ENCODE peak calls at places on chromosomes 4 and X, in seven cellular contexts. One of them, this sample, is unnamed.
A peak's percentile ranks its signal among the peaks of the same experiment; 100 is the strongest.

GRCh38 chr4:116358633-116359222 is 726.6 kb downstream of the TRAM1L1 start:
- DNase-seq in GM12878: peak; percentile 44
- DNase-seq in H1: peak; percentile 64
- DNase-seq in SK-N-SH: peak; percentile 15
- DNase-seq in K562: peak; percentile 24
- DNase-seq in HepG2: peak; percentile 82
- DNase-seq in HCT116: peak; percentile 52
- DNase-seq in this sample: peak; percentile 85

GRCh38 chrX:47797084-47797483 is 39.6 kb upstream of the ZNF81 start:
- DNase-seq in GM12878: no peak
- DNase-seq in H1: no peak
- DNase-seq in SK-N-SH: no peak
- DNase-seq in K562: no peak
- DNase-seq in HepG2: no peak
- DNase-seq in HCT116: no peak
- DNase-seq in this sample: no peak

GRCh38 chr4:139084425-139085093 is 69.0 kb downstream of the NOCT start:
- DNase-seq in GM12878: peak; percentile 16
- DNase-seq in H1: no peak
- DNase-seq in SK-N-SH: peak; percentile 91
- DNase-seq in K562: peak; percentile 78
- DNase-seq in HepG2: peak; percentile 2
- DNase-seq in HCT116: no peak
- DNase-seq in this sample: peak; percentile 37

GRCh38 chr4:77082886-77083608 is 7.3 kb upstream of the CCNI start:
- DNase-seq in GM12878: no peak
- DNase-seq in H1: no peak
- DNase-seq in SK-N-SH: no peak
- DNase-seq in K562: no peak
- DNase-seq in HepG2: no peak
- DNase-seq in HCT116: no peak
- DNase-seq in this sample: no peak

GRCh38 chr4:53713296-53713695 is 122.0 kb upstream of the LNX1 start:
- DNase-seq in GM12878: no peak
- DNase-seq in H1: no peak
- DNase-seq in SK-N-SH: no peak
- DNase-seq in K562: no peak
- DNase-seq in HepG2: no peak
- DNase-seq in HCT116: no peak
- DNase-seq in this sample: no peak

GRCh38 chrX:12319955-12320354 is 181.7 kb downstream of the FRMPD4 start:
- DNase-seq in GM12878: no peak
- DNase-seq in H1: no peak
- DNase-seq in SK-N-SH: no peak
- DNase-seq in K562: no peak
- DNase-seq in HepG2: no peak
- DNase-seq in HCT116: no peak
- DNase-seq in this sample: no peak

GRCh38 chrX:119492463-119492862 is 24.2 kb downstream of the SLC25A5 start:
- DNase-seq in GM12878: no peak
- DNase-seq in H1: no peak
- DNase-seq in SK-N-SH: no peak
- DNase-seq in K562: no peak
- DNase-seq in HepG2: no peak
- DNase-seq in HCT116: no peak
- DNase-seq in this sample: no peak

GRCh38 chrX:77014655-77015377 is 432.4 kb upstream of the FGF16 start:
- DNase-seq in GM12878: no peak
- DNase-seq in H1: no peak
- DNase-seq in SK-N-SH: peak; percentile 11
- DNase-seq in K562: no peak
- DNase-seq in HepG2: peak; percentile 74
- DNase-seq in HCT116: no peak
- DNase-seq in this sample: no peak

GRCh38 chrX:40109288-40110008 is 11.7 kb upstream of the BCOR start:
- DNase-seq in GM12878: no peak
- DNase-seq in H1: no peak
- DNase-seq in SK-N-SH: peak; percentile 68
- DNase-seq in K562: no peak
- DNase-seq in HepG2: peak; percentile 49
- DNase-seq in HCT116: no peak
- DNase-seq in this sample: peak; percentile 77

GRCh38 chr4:119861731-119862130 is 204.9 kb downstream of the MAD2L1 start:
- DNase-seq in GM12878: no peak
- DNase-seq in H1: no peak
- DNase-seq in SK-N-SH: no peak
- DNase-seq in K562: no peak
- DNase-seq in HepG2: no peak
- DNase-seq in HCT116: no peak
- DNase-seq in this sample: no peak

GRCh38 chrX:148741441-148741840 is 241.0 kb downstream of the AFF2 start:
- DNase-seq in GM12878: no peak
- DNase-seq in H1: peak; percentile 1
- DNase-seq in SK-N-SH: no peak
- DNase-seq in K562: no peak
- DNase-seq in HepG2: no peak
- DNase-seq in HCT116: no peak
- DNase-seq in this sample: no peak

GRCh38 chr4:118120120-118120760 is 86.0 kb downstream of the NDST3 start:
- DNase-seq in GM12878: no peak
- DNase-seq in H1: no peak
- DNase-seq in SK-N-SH: no peak
- DNase-seq in K562: no peak
- DNase-seq in HepG2: no peak
- DNase-seq in HCT116: no peak
- DNase-seq in this sample: no peak

GRCh38 chr4:110781944-110782343 is 159.1 kb upstream of the PITX2 start:
- DNase-seq in GM12878: no peak
- DNase-seq in H1: no peak
- DNase-seq in SK-N-SH: no peak
- DNase-seq in K562: no peak
- DNase-seq in HepG2: no peak
- DNase-seq in HCT116: no peak
- DNase-seq in this sample: no peak

GRCh38 chr4:85829276-85830051 is 354.5 kb downstream of the ARHGAP24 start:
- DNase-seq in GM12878: no peak
- DNase-seq in H1: no peak
- DNase-seq in SK-N-SH: no peak
- DNase-seq in K562: no peak
- DNase-seq in HepG2: no peak
- DNase-seq in HCT116: no peak
- DNase-seq in this sample: no peak

GRCh38 chr4:92654084-92654483 is 350.3 kb downstream of the GRID2 start:
- DNase-seq in GM12878: no peak
- DNase-seq in H1: no peak
- DNase-seq in SK-N-SH: no peak
- DNase-seq in K562: no peak
- DNase-seq in HepG2: no peak
- DNase-seq in HCT116: no peak
- DNase-seq in this sample: no peak

GRCh38 chrX:9604908-9605306 is 140.0 kb downstream of the TBL1X start:
- DNase-seq in GM12878: no peak
- DNase-seq in H1: no peak
- DNase-seq in SK-N-SH: no peak
- DNase-seq in K562: no peak
- DNase-seq in HepG2: no peak
- DNase-seq in HCT116: no peak
- DNase-seq in this sample: no peak

GRCh38 chrX:151228935-151229334 is 52.6 kb downstream of the GPR50 start:
- DNase-seq in GM12878: no peak
- DNase-seq in H1: no peak
- DNase-seq in SK-N-SH: no peak
- DNase-seq in K562: no peak
- DNase-seq in HepG2: no peak
- DNase-seq in HCT116: no peak
- DNase-seq in this sample: no peak

GRCh38 chr4:39928538-39928937 is 49.2 kb downstream of the PDS5A start:
- DNase-seq in GM12878: no peak
- DNase-seq in H1: no peak
- DNase-seq in SK-N-SH: no peak
- DNase-seq in K562: no peak
- DNase-seq in HepG2: no peak
- DNase-seq in HCT116: no peak
- DNase-seq in this sample: no peak

GRCh38 chrX:291411-291901 is 10.3 kb downstream of the PLCXD1 start:
- DNase-seq in GM12878: no peak
- DNase-seq in H1: no peak
- DNase-seq in SK-N-SH: no peak
- DNase-seq in K562: no peak
- DNase-seq in HepG2: no peak
- DNase-seq in HCT116: no peak
- DNase-seq in this sample: no peak

GRCh38 chr4:123506311-123506685 is 109.7 kb downstream of the SPRY1 start:
- DNase-seq in GM12878: no peak
- DNase-seq in H1: no peak
- DNase-seq in SK-N-SH: no peak
- DNase-seq in K562: no peak
- DNase-seq in HepG2: no peak
- DNase-seq in HCT116: no peak
- DNase-seq in this sample: no peak

GRCh38 chrX:12115377-12115776 is 22.9 kb upstream of the FRMPD4 start:
- DNase-seq in GM12878: no peak
- DNase-seq in H1: no peak
- DNase-seq in SK-N-SH: no peak
- DNase-seq in K562: peak; percentile 11
- DNase-seq in HepG2: no peak
- DNase-seq in HCT116: no peak
- DNase-seq in this sample: no peak

GRCh38 chrX:133781174-133781573 is 204.2 kb downstream of the GPC3 start:
- DNase-seq in GM12878: no peak
- DNase-seq in H1: no peak
- DNase-seq in SK-N-SH: no peak
- DNase-seq in K562: no peak
- DNase-seq in HepG2: no peak
- DNase-seq in HCT116: no peak
- DNase-seq in this sample: no peak

GRCh38 chr4:24778427-24779225 is 16.7 kb upstream of the SOD3 start:
- DNase-seq in GM12878: no peak
- DNase-seq in H1: no peak
- DNase-seq in SK-N-SH: no peak
- DNase-seq in K562: no peak
- DNase-seq in HepG2: no peak
- DNase-seq in HCT116: no peak
- DNase-seq in this sample: no peak

GRCh38 chr4:8913121-8913857 is 41.6 kb upstream of the HMX1 start:
- DNase-seq in GM12878: no peak
- DNase-seq in H1: no peak
- DNase-seq in SK-N-SH: peak; percentile 8
- DNase-seq in K562: peak; percentile 2
- DNase-seq in HepG2: no peak
- DNase-seq in HCT116: no peak
- DNase-seq in this sample: no peak

GRCh38 chrX:1221296-1221845 is 8.9 kb upstream of the CRLF2 start:
- DNase-seq in GM12878: no peak
- DNase-seq in H1: no peak
- DNase-seq in SK-N-SH: no peak
- DNase-seq in K562: no peak
- DNase-seq in HepG2: no peak
- DNase-seq in HCT116: no peak
- DNase-seq in this sample: no peak

GRCh38 chr4:1604181-1604705 is 79.9 kb downstream of the FAM53A start:
- DNase-seq in GM12878: no peak
- DNase-seq in H1: no peak
- DNase-seq in SK-N-SH: no peak
- DNase-seq in K562: no peak
- DNase-seq in HepG2: no peak
- DNase-seq in HCT116: no peak
- DNase-seq in this sample: no peak

GRCh38 chr4:147546341-147546740 is 65.4 kb downstream of the EDNRA start:
- DNase-seq in GM12878: no peak
- DNase-seq in H1: no peak
- DNase-seq in SK-N-SH: no peak
- DNase-seq in K562: no peak
- DNase-seq in HepG2: no peak
- DNase-seq in HCT116: no peak
- DNase-seq in this sample: no peak

GRCh38 chr4:38894340-38894982 is 26.9 kb downstream of the FAM114A1 start:
- DNase-seq in GM12878: no peak
- DNase-seq in H1: no peak
- DNase-seq in SK-N-SH: no peak
- DNase-seq in K562: no peak
- DNase-seq in HepG2: no peak
- DNase-seq in HCT116: no peak
- DNase-seq in this sample: no peak

GRCh38 chr4:109730294-109731051 is 603 bp upstream of the PLA2G12A start:
- DNase-seq in GM12878: peak; percentile 13
- DNase-seq in H1: peak; percentile 17
- DNase-seq in SK-N-SH: peak; percentile 59
- DNase-seq in K562: no peak
- DNase-seq in HepG2: no peak
- DNase-seq in HCT116: no peak
- DNase-seq in this sample: peak; percentile 58

DNA sequence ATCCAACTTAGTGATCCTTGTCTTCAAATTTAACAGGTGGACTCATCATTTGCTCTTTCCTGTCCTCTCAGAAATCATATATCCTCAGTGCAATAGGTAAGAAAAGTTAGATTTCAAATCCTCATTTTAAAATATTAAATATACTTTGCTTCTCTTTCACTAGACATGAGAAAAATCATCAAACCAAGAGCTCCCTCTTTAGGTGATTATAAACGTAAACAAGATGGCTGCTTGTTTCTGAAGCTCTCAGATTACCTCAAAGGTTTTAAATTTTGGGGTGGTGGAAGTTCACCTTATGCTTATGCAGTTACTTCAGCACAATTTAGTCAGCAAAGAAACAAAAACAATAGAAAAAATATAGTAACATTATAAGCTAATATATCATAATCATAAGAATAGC is 27.3 kb downstream of the CSN3 start:
- DNase-seq in GM12878: no peak
- DNase-seq in H1: no peak
- DNase-seq in SK-N-SH: peak; percentile 2
- DNase-seq in K562: no peak
- DNase-seq in HepG2: peak; percentile 10
- DNase-seq in HCT116: peak; percentile 23
- DNase-seq in this sample: peak; percentile 4
- TF ChIP-seq JUND in GM12878: no peak
- TF ChIP-seq JUND in H1: no peak
- TF ChIP-seq JUND in SK-N-SH: no peak
- TF ChIP-seq JUND in K562: no peak
- TF ChIP-seq JUND in HepG2: no peak
- TF ChIP-seq JUND in HCT116: no peak
- TF ChIP-seq JUND in this sample: no peak

GRCh38 chrX:155215443-155216178 is 649 bp upstream of the VBP1 start:
- DNase-seq in GM12878: no peak
- DNase-seq in H1: no peak
- DNase-seq in SK-N-SH: no peak
- DNase-seq in K562: no peak
- DNase-seq in HepG2: no peak
- DNase-seq in HCT116: no peak
- DNase-seq in this sample: no peak
- TF ChIP-seq JUND in GM12878: no peak
- TF ChIP-seq JUND in H1: no peak
- TF ChIP-seq JUND in SK-N-SH: no peak
- TF ChIP-seq JUND in K562: no peak
- TF ChIP-seq JUND in HepG2: no peak
- TF ChIP-seq JUND in HCT116: no peak
- TF ChIP-seq JUND in this sample: no peak

GRCh38 chrX:45818913-45819312 is 618.2 kb upstream of the DIPK2B start:
- DNase-seq in GM12878: no peak
- DNase-seq in H1: no peak
- DNase-seq in SK-N-SH: no peak
- DNase-seq in K562: no peak
- DNase-seq in HepG2: no peak
- DNase-seq in HCT116: no peak
- DNase-seq in this sample: no peak
- TF ChIP-seq JUND in GM12878: no peak
- TF ChIP-seq JUND in H1: no peak
- TF ChIP-seq JUND in SK-N-SH: no peak
- TF ChIP-seq JUND in K562: no peak
- TF ChIP-seq JUND in HepG2: no peak
- TF ChIP-seq JUND in HCT116: no peak
- TF ChIP-seq JUND in this sample: no peak

GRCh38 chr4:15769202-15769601 is 8.9 kb upstream of the CD38 start:
- DNase-seq in GM12878: no peak
- DNase-seq in H1: no peak
- DNase-seq in SK-N-SH: no peak
- DNase-seq in K562: no peak
- DNase-seq in HepG2: no peak
- DNase-seq in HCT116: no peak
- DNase-seq in this sample: no peak
- TF ChIP-seq JUND in GM12878: no peak
- TF ChIP-seq JUND in H1: no peak
- TF ChIP-seq JUND in SK-N-SH: no peak
- TF ChIP-seq JUND in K562: no peak
- TF ChIP-seq JUND in HepG2: no peak
- TF ChIP-seq JUND in HCT116: no peak
- TF ChIP-seq JUND in this sample: no peak

This sample was measured in T47D.